ENCODE peak calls at places on chromosomes 7 and 10, in eight cellular contexts. F is lower lobe of right lung, Y is suprapubic skin, Z is neural progenitor cell, D is A673, W is right lobe of liver, T is transverse colon, C is heart right ventricle. K is an unnamed sample.
A peak's percentile ranks its signal among the peaks of the same experiment; 100 is the strongest.

GRCh38 chr7:103025341-103025740 is 49.3 kb downstream of the FBXL13 start:
- DNase-seq in W (no peak), Z (no peak), C (no peak), F (no peak), Y (no peak), T (no peak), D (no peak), K (no peak)

GRCh38 chr7:49639808-49640207 is 133.6 kb upstream of the VWC2 start:
- DNase-seq in D (no peak), W (no peak), F (no peak), C (no peak), Y (no peak), T (no peak), Z (no peak), K (no peak)

GRCh38 chr10:3902054-3902808 is 117.2 kb upstream of the KLF6 start:
- DNase-seq in C (no peak), D (no peak), Z (peak; percentile 5), Y (no peak), F (no peak), T (peak; percentile 57), W (no peak), K (no peak)

GRCh38 chr10:76124230-76124629 is 692.8 kb downstream of the LRMDA start:
- DNase-seq in F (no peak), C (no peak), W (no peak), Y (no peak), D (no peak), T (no peak), Z (no peak), K (no peak)

GRCh38 chr7:117809958-117810357 is 63.3 kb downstream of the CTTNBP2 start:
- DNase-seq in F (no peak), D (no peak), C (peak; percentile 38), T (no peak), Y (no peak), Z (no peak), W (no peak), K (no peak)

GRCh38 chr7:29091722-29092121 is 54.6 kb downstream of the CPVL start:
- DNase-seq in W (no peak), F (no peak), C (no peak), Y (no peak), Z (peak; percentile 11), D (no peak), T (no peak), K (no peak)

GRCh38 chr7:77699056-77699455 is 2.8 kb downstream of the RSBN1L start:
- DNase-seq in F (no peak), C (no peak), T (no peak), Y (no peak), D (no peak), W (no peak), Z (peak; percentile 34), K (no peak)

GRCh38 chr10:122236690-122237306 is 34.3 kb upstream of the BTBD16 start:
- DNase-seq in Y (no peak), D (no peak), Z (no peak), W (no peak), T (no peak), C (no peak), F (no peak), K (peak; percentile 6)

GRCh38 chr7:110358028-110358427 is 732.9 kb upstream of the LRRN3 start:
- DNase-seq in Z (no peak), F (no peak), Y (no peak), W (no peak), C (no peak), D (no peak), T (no peak), K (no peak)

GRCh38 chr7:68269410-68269809 is 1272.8 kb downstream of the TYW1 start:
- DNase-seq in T (no peak), D (no peak), F (no peak), C (no peak), Z (no peak), W (no peak), Y (no peak), K (no peak)

GRCh38 chr10:124996854-124997215 is 54.9 kb downstream of the ZRANB1 start:
- DNase-seq in F (peak; percentile 42), Y (no peak), D (no peak), W (peak; percentile 50), T (peak; percentile 4), C (no peak), Z (no peak), K (no peak)

GRCh38 chr7:84647797-84648762 is 453.5 kb upstream of the SEMA3A start:
- DNase-seq in Y (no peak), W (no peak), Z (no peak), D (peak; percentile 22), C (no peak), T (no peak), F (no peak), K (no peak)

GRCh38 chr10:43204943-43205671 is 61.8 kb downstream of the RASGEF1A start:
- DNase-seq in Z (peak; percentile 81), Y (peak; percentile 82), F (peak; percentile 70), C (no peak), W (peak; percentile 64), T (peak; percentile 38), D (peak; percentile 72), K (peak; percentile 78)

GRCh38 chr7:158494162-158494586 is 93.4 kb downstream of the PTPRN2 start:
- DNase-seq in F (no peak), T (no peak), W (no peak), D (no peak), Y (no peak), Z (peak; percentile 50), C (no peak), K (no peak)

DNA sequence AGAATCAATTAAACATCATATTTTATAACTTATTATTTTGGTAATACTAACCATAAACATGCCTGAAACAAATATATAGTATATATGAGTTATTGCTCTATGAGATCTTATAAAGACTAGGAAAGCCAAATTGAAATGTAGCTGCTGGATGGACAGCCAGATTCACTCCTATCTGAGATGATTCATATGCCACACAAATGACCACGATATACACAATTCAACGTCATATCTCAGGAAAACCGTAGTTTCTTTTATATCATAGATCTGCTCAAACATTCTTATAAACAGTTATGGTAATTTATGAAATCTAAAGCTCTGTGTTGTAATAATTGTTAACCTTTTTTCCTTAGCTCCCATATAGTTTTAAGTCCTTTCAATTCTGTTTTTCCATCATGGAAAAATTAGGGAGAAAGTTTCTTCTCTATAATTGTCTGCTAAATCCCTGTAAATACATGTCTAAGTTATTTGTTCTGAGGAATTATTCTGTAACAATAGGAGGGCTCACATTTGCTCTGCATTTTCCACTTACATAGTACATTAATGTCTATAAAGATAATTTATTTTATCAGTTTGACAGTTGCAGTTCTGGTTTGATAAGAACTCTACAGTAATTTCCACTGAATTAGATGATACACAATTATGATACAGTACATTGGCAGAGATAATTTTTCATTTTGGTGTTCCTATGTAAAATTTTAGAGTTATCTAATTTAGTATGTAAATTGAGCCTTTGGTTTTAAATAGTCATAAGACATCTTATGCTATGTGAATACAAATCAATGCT is 42.7 kb downstream of the GNAT3 start:
- DNase-seq in Z (no peak), Y (no peak), D (no peak), W (no peak), T (no peak), C (no peak), F (no peak), K (no peak)
- TF ChIP-seq CTCF in Z (no peak), Y (no peak), D (no peak), W (no peak), T (no peak), C (no peak), F (no peak), K (no peak)

GRCh38 chr10:79434816-79435215 is 10.6 kb downstream of the ZCCHC24 start:
- DNase-seq in F (no peak), Y (peak; percentile 77), W (no peak), T (no peak), Z (no peak), C (no peak), D (no peak), K (peak; percentile 40)
- H3K4me1 ChIP-seq in F (peaks cover 65% of the 10 kb centered on the region), Y (peaks cover 75% of the 10 kb centered on the region), W (no peaks in the 10 kb centered on the region), T (peaks cover 52% of the 10 kb centered on the region), Z (peaks cover 22% of the 10 kb centered on the region), C (peaks cover 33% of the 10 kb centered on the region), D (peaks cover 7% of the 10 kb centered on the region), K (peaks cover 33% of the 10 kb centered on the region)

DNA sequence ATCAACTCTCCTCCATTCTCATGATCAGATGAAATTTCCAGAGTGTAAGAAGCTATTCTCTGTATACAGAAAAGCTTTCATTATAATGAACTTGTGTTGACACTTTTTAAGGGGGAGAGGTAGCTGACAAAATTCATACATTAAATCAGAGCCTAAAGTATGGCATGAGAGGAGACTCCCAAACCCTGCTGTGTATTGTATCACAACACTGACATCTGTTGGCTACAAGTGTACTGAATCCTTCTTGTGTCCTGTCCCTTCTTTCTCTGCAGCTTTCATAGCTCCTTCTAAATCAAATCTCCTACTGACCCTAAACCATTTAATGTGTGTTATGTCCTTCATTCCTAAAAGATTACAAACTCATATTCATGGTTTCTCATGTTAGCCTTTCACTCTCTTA is 70.9 kb downstream of the GCC1 start:
- DNase-seq in W (no peak), C (no peak), Y (no peak), Z (peak; percentile 56), T (no peak), D (peak; percentile 51), F (no peak), K (no peak)
- TF ChIP-seq CTCF in W (peak; percentile 38), C (peak; percentile 55), Y (no peak), Z (peak; percentile 54), T (no peak), D (peak; percentile 54), F (peak; percentile 34), K (peak; percentile 41)

DNA sequence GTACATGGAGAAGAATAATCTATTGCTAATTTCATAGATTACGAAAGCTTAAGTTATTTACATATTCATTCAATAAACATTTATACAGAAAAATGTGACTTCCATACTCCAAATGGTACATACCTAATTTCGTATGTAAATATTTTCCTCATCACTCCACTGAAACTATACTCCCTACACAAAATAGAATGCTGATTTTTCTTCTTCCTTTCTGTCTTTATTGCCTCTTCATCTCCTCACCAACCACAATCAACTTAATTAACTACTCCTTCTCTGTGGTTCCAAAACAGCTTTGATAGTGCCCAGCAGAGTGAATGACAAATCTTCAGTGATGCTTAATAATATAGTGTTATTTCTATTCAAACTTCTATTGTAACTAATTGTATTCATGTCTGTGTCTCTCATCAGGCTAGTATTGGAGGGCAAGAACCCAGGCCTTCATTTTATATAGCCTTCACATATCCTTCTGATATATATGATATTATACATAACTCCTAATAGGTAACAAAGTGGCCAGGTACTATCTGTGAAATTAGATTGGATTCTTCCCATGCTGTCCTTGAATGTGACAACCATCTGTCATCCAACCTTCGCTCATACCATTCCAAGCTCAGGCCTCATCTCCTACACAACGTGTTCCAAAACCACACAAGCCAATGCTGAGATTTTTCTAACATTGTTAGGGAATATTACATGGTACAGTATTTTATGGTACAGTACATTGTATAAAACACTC is 5.3 kb downstream of the ITGB1 start:
- DNase-seq in T (no peak), W (no peak), F (no peak), Y (no peak), D (no peak), Z (no peak), C (no peak), K (no peak)
- H3K4me1 ChIP-seq in T (peaks cover 70% of the 10 kb centered on the region), W (no peaks in the 10 kb centered on the region), F (peaks cover 90% of the 10 kb centered on the region), Y (peaks cover 85% of the 10 kb centered on the region), D (peaks cover 60% of the 10 kb centered on the region), Z (peaks cover 67% of the 10 kb centered on the region), C (peaks cover 3% of the 10 kb centered on the region), K (peaks cover 52% of the 10 kb centered on the region)

DNA sequence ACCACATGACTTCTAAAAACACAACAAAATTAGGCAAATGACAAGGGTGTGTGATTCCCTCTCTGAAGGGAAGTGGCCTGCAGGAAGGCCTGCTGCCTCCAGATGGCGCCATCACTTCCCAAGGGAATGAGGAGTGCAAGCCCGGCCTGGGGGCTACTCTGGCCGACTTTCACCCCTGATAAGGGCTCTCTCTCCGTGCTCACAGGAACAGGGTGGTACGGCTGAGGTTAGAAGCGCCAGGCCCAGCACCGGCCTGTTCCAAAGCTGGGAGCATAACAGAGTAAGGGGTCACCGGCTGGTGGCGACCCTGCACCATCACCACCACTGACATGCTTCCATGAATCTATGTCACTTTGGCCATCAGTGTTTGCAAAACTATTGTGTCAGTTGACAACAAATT is 13.1 kb downstream of the RBP3 start:
- DNase-seq in D (peak; percentile 52), F (no peak), Y (peak; percentile 73), C (peak; percentile 19), T (peak; percentile 34), Z (peak; percentile 81), W (no peak), K (no peak)
- TF ChIP-seq CTCF in D (peak; percentile 86), F (peak; percentile 67), Y (peak; percentile 5), C (peak; percentile 66), T (peak; percentile 51), Z (peak; percentile 93), W (peak; percentile 72), K (peak; percentile 70)